ENCODE peak calls at places on chromosome 5, in seven cellular contexts. One of them, this sample, is unnamed. For H3K9me2, H4K20me1 and H3K27me3, the result is how much of the 10 kb centered on the place peaks cover.

GRCh38 chr5:38726279-38726678 is 119.5 kb upstream of the OSMR start:
- DNase-seq in HCT116: no peak
- DNase-seq in GM23248: no peak
- DNase-seq in GM23338: no peak
- DNase-seq in SK-N-SH: peak
- DNase-seq in PC-3: no peak
- DNase-seq in hepatocyte: no peak
- DNase-seq in this sample: no peak

GRCh38 chr5:153672347-153673090 is 182.0 kb downstream of the GRIA1 start:
- DNase-seq in HCT116: no peak
- DNase-seq in GM23248: peak
- DNase-seq in GM23338: no peak
- DNase-seq in SK-N-SH: no peak
- DNase-seq in PC-3: no peak
- DNase-seq in hepatocyte: no peak
- DNase-seq in this sample: no peak

GRCh38 chr5:56900395-56900794 is 9.0 kb upstream of the SETD9 start:
- DNase-seq in HCT116: no peak
- DNase-seq in GM23248: peak
- DNase-seq in GM23338: no peak
- DNase-seq in SK-N-SH: no peak
- DNase-seq in PC-3: peak
- DNase-seq in hepatocyte: no peak
- DNase-seq in this sample: no peak

GRCh38 chr5:120228262-120229031 is 235.7 kb upstream of the PRR16 start:
- DNase-seq in HCT116: peak
- DNase-seq in GM23248: no peak
- DNase-seq in GM23338: peak
- DNase-seq in SK-N-SH: no peak
- DNase-seq in PC-3: no peak
- DNase-seq in hepatocyte: no peak
- DNase-seq in this sample: no peak

GRCh38 chr5:95846554-95847260 is 24.2 kb upstream of the GLRX start:
- DNase-seq in HCT116: no peak
- DNase-seq in GM23248: peak
- DNase-seq in GM23338: peak
- DNase-seq in SK-N-SH: peak
- DNase-seq in PC-3: peak
- DNase-seq in hepatocyte: peak
- DNase-seq in this sample: peak

GRCh38 chr5:57069115-57069835 is 104.6 kb upstream of the GPBP1 start:
- DNase-seq in HCT116: no peak
- DNase-seq in GM23248: no peak
- DNase-seq in GM23338: no peak
- DNase-seq in SK-N-SH: no peak
- DNase-seq in PC-3: no peak
- DNase-seq in hepatocyte: peak
- DNase-seq in this sample: no peak

GRCh38 chr5:78211052-78211451 is 83.4 kb downstream of the AP3B1 start:
- DNase-seq in HCT116: no peak
- DNase-seq in GM23248: no peak
- DNase-seq in GM23338: no peak
- DNase-seq in SK-N-SH: no peak
- DNase-seq in PC-3: no peak
- DNase-seq in hepatocyte: no peak
- DNase-seq in this sample: no peak

GRCh38 chr5:169637856-169638190 is 748 bp downstream of the DOCK2 start:
- DNase-seq in HCT116: no peak
- DNase-seq in GM23248: no peak
- DNase-seq in GM23338: no peak
- DNase-seq in SK-N-SH: no peak
- DNase-seq in PC-3: no peak
- DNase-seq in hepatocyte: no peak
- DNase-seq in this sample: peak

GRCh38 chr5:454936-455335 is 12.0 kb downstream of the EXOC3 start:
- DNase-seq in HCT116: no peak
- DNase-seq in GM23248: no peak
- DNase-seq in GM23338: peak
- DNase-seq in SK-N-SH: no peak
- DNase-seq in PC-3: no peak
- DNase-seq in hepatocyte: no peak
- DNase-seq in this sample: no peak

GRCh38 chr5:98813755-98814154 is 40.3 kb downstream of the RGMB start:
- DNase-seq in HCT116: no peak
- DNase-seq in GM23248: no peak
- DNase-seq in GM23338: no peak
- DNase-seq in SK-N-SH: no peak
- DNase-seq in PC-3: peak
- DNase-seq in hepatocyte: no peak
- DNase-seq in this sample: no peak

GRCh38 chr5:114952876-114953275 is 216.8 kb downstream of the TRIM36 start:
- DNase-seq in HCT116: no peak
- DNase-seq in GM23248: no peak
- DNase-seq in GM23338: no peak
- DNase-seq in SK-N-SH: no peak
- DNase-seq in PC-3: no peak
- DNase-seq in hepatocyte: no peak
- DNase-seq in this sample: no peak

GRCh38 chr5:122219767-122220166 is 90.4 kb downstream of the ZNF474 start:
- DNase-seq in HCT116: no peak
- DNase-seq in GM23248: no peak
- DNase-seq in GM23338: no peak
- DNase-seq in SK-N-SH: no peak
- DNase-seq in PC-3: no peak
- DNase-seq in hepatocyte: no peak
- DNase-seq in this sample: no peak

GRCh38 chr5:10704949-10705621 is 55.9 kb downstream of the DAP start:
- DNase-seq in HCT116: peak
- DNase-seq in GM23248: peak
- DNase-seq in GM23338: no peak
- DNase-seq in SK-N-SH: no peak
- DNase-seq in PC-3: peak
- DNase-seq in hepatocyte: no peak
- DNase-seq in this sample: no peak

GRCh38 chr5:133754575-133755169 is 142.3 kb upstream of the FSTL4 start:
- DNase-seq in HCT116: peak
- DNase-seq in GM23248: peak
- DNase-seq in GM23338: peak
- DNase-seq in SK-N-SH: no peak
- DNase-seq in PC-3: peak
- DNase-seq in hepatocyte: peak
- DNase-seq in this sample: peak

GRCh38 chr5:129951039-129951438 is 46.8 kb downstream of the CHSY3 start:
- DNase-seq in HCT116: no peak
- DNase-seq in GM23248: no peak
- DNase-seq in GM23338: no peak
- DNase-seq in SK-N-SH: no peak
- DNase-seq in PC-3: no peak
- DNase-seq in hepatocyte: no peak
- DNase-seq in this sample: no peak

GRCh38 chr5:170746081-170746951 is 37.2 kb upstream of the GABRP start:
- DNase-seq in HCT116: no peak
- DNase-seq in GM23248: no peak
- DNase-seq in GM23338: peak
- DNase-seq in SK-N-SH: no peak
- DNase-seq in PC-3: no peak
- DNase-seq in hepatocyte: no peak
- DNase-seq in this sample: peak

GRCh38 chr5:170813231-170813630 is 29.7 kb downstream of the GABRP start:
- DNase-seq in HCT116: no peak
- DNase-seq in GM23248: no peak
- DNase-seq in GM23338: no peak
- DNase-seq in SK-N-SH: no peak
- DNase-seq in PC-3: no peak
- DNase-seq in hepatocyte: no peak
- DNase-seq in this sample: no peak

GRCh38 chr5:154524181-154524580 is 46.2 kb upstream of the HAND1 start:
- DNase-seq in HCT116: no peak
- DNase-seq in GM23248: no peak
- DNase-seq in GM23338: no peak
- DNase-seq in SK-N-SH: no peak
- DNase-seq in PC-3: no peak
- DNase-seq in hepatocyte: no peak
- DNase-seq in this sample: no peak

GRCh38 chr5:173573126-173573960 is 43.1 kb downstream of the BOD1 start:
- DNase-seq in HCT116: peak
- DNase-seq in GM23248: peak
- DNase-seq in GM23338: peak
- DNase-seq in SK-N-SH: peak
- DNase-seq in PC-3: peak
- DNase-seq in hepatocyte: peak
- DNase-seq in this sample: peak

GRCh38 chr5:168401880-168402279 is 84.4 kb upstream of the RARS1 start:
- DNase-seq in HCT116: no peak
- DNase-seq in GM23248: no peak
- DNase-seq in GM23338: peak
- DNase-seq in SK-N-SH: no peak
- DNase-seq in PC-3: peak
- DNase-seq in hepatocyte: no peak
- DNase-seq in this sample: no peak

GRCh38 chr5:61229416-61229815 is 67.1 kb upstream of the SMIM15 start:
- DNase-seq in HCT116: no peak
- DNase-seq in GM23248: no peak
- DNase-seq in GM23338: no peak
- DNase-seq in SK-N-SH: no peak
- DNase-seq in PC-3: no peak
- DNase-seq in hepatocyte: no peak
- DNase-seq in this sample: no peak

GRCh38 chr5:61230492-61230891 is 68.2 kb upstream of the SMIM15 start:
- DNase-seq in HCT116: no peak
- DNase-seq in GM23248: no peak
- DNase-seq in GM23338: no peak
- DNase-seq in SK-N-SH: no peak
- DNase-seq in PC-3: no peak
- DNase-seq in hepatocyte: no peak
- DNase-seq in this sample: no peak

GRCh38 chr5:61228691-61229280 is 66.5 kb upstream of the SMIM15 start:
- DNase-seq in HCT116: no peak
- DNase-seq in GM23248: peak
- DNase-seq in GM23338: no peak
- DNase-seq in SK-N-SH: no peak
- DNase-seq in PC-3: no peak
- DNase-seq in hepatocyte: no peak
- DNase-seq in this sample: no peak

GRCh38 chr5:61231813-61232212 is 69.5 kb upstream of the SMIM15 start:
- DNase-seq in HCT116: no peak
- DNase-seq in GM23248: no peak
- DNase-seq in GM23338: no peak
- DNase-seq in SK-N-SH: no peak
- DNase-seq in PC-3: no peak
- DNase-seq in hepatocyte: no peak
- DNase-seq in this sample: no peak

DNA sequence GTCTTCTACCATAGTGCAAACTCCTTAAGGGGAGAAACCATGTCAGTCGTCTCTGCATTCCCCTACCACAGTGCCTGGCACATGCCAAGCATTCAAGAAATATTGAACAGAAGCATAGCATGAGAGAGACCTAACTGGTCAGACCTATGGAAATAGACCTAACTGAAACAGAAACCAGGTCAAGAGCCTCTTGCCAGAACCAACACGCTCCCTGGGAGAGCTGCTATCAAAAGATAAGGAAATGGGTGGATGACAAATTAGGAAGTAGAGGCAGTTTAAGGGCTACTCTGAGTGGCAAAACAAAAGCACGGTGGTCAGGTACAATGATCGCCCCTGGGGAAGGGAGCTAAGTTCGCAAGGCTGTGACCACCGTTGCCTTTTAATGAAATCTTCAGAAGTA is 66.0 kb upstream of the SMIM15 start:
- DNase-seq in HCT116: no peak
- DNase-seq in GM23248: no peak
- DNase-seq in GM23338: no peak
- DNase-seq in SK-N-SH: no peak
- DNase-seq in PC-3: no peak
- DNase-seq in hepatocyte: no peak
- DNase-seq in this sample: no peak
- H3K9me2 ChIP-seq in HCT116: under half
- H3K9me2 ChIP-seq in GM23248: under half
- H3K9me2 ChIP-seq in GM23338: under half
- H3K9me2 ChIP-seq in SK-N-SH: under half
- H3K9me2 ChIP-seq in PC-3: under half
- H3K9me2 ChIP-seq in hepatocyte: under half
- H3K9me2 ChIP-seq in this sample: under half

GRCh38 chr5:136145030-136145429 is 12.4 kb downstream of the SMAD5 start:
- DNase-seq in HCT116: no peak
- DNase-seq in GM23248: no peak
- DNase-seq in GM23338: no peak
- DNase-seq in SK-N-SH: no peak
- DNase-seq in PC-3: no peak
- DNase-seq in hepatocyte: no peak
- DNase-seq in this sample: no peak
- H4K20me1 ChIP-seq in HCT116: under half
- H4K20me1 ChIP-seq in GM23248: half or more
- H4K20me1 ChIP-seq in GM23338: half or more
- H4K20me1 ChIP-seq in SK-N-SH: half or more
- H4K20me1 ChIP-seq in PC-3: half or more
- H4K20me1 ChIP-seq in hepatocyte: half or more
- H4K20me1 ChIP-seq in this sample: half or more

GRCh38 chr5:175802361-175802760 is 69.0 kb upstream of the CPLX2 start:
- DNase-seq in HCT116: no peak
- DNase-seq in GM23248: no peak
- DNase-seq in GM23338: no peak
- DNase-seq in SK-N-SH: no peak
- DNase-seq in PC-3: no peak
- DNase-seq in hepatocyte: no peak
- DNase-seq in this sample: no peak
- H3K27me3 ChIP-seq in HCT116: under half
- H3K27me3 ChIP-seq in GM23248: under half
- H3K27me3 ChIP-seq in GM23338: under half
- H3K27me3 ChIP-seq in SK-N-SH: under half
- H3K27me3 ChIP-seq in PC-3: under half
- H3K27me3 ChIP-seq in hepatocyte: under half
- H3K27me3 ChIP-seq in this sample: under half

DNA sequence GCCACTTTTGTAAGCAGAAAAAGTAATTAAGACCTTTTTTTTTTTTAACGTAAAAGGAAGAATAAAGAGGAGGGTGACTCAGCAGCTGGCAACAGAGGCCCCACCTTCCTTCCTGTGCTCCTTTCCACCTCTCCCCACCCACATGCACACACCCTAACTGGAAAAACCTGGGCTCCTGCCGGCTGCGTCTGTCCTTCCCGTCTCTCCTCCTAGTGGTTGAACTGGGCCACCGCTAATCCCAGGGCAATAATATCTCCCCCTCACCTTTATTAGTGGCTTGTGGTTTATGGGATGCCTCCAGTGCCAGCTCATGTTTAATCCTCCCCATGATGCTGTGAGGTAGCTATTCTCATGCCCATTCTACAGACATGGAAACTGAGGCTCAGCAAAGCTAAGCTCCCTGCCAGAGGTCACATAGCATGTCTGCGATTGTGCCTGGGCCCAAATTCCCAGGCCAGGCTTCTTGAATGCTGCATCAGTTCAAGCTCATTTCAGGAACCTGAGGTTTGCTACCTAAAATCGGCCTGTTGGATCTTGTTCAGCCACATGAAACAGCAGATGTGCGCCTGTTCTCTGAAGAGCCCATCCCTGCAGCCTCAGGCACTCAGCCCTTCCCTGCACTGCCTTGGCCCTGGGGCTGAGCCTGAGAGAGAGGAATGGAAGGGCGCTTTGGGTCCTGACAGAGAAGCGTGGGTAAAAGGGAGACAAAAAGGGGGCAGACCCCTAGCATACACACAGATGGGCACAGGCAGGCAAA is 61.0 kb upstream of the IL17B start:
- DNase-seq in HCT116: peak
- DNase-seq in GM23248: peak
- DNase-seq in GM23338: peak
- DNase-seq in SK-N-SH: peak
- DNase-seq in PC-3: peak
- DNase-seq in hepatocyte: peak
- DNase-seq in this sample: no peak
- H3K9me2 ChIP-seq in HCT116: under half
- H3K9me2 ChIP-seq in GM23248: under half
- H3K9me2 ChIP-seq in GM23338: under half
- H3K9me2 ChIP-seq in SK-N-SH: under half
- H3K9me2 ChIP-seq in PC-3: under half
- H3K9me2 ChIP-seq in hepatocyte: under half
- H3K9me2 ChIP-seq in this sample: under half